ENCODE peak calls at places on chromosomes 12 and 14, in six cellular contexts. D, L, W, J, Q and O are unnamed samples.

GRCh38 chr12:31118347-31118830 is 44.7 kb downstream of the DDX11 start:
- DNase-seq in D (peak), L (no peak), W (peak), J (no peak), Q (peak), O (no peak)

GRCh38 chr12:103751171-103751570 is 89.9 kb downstream of the NT5DC3 start:
- DNase-seq in D (no peak), L (no peak), W (no peak), J (no peak), Q (no peak), O (peak)

GRCh38 chr12:24754690-24755638 is 193.9 kb downstream of the BCAT1 start:
- DNase-seq in D (no peak), L (no peak), W (no peak), J (peak), Q (no peak), O (no peak)

GRCh38 chr12:130708648-130709047 is 7.5 kb downstream of the RIMBP2 start:
- DNase-seq in D (no peak), L (no peak), W (no peak), J (no peak), Q (no peak), O (no peak)

GRCh38 chr12:68250454-68250853 is 3.0 kb downstream of the IL22 start:
- DNase-seq in D (no peak), L (no peak), W (no peak), J (no peak), Q (no peak), O (no peak)

GRCh38 chr14:91380610-91381371 is 36.8 kb downstream of the CCDC88C start:
- DNase-seq in D (no peak), L (peak), W (no peak), J (no peak), Q (no peak), O (no peak)

GRCh38 chr12:46472893-46473633 is 100.5 kb upstream of the SLC38A2 start:
- DNase-seq in D (no peak), L (no peak), W (no peak), J (no peak), Q (no peak), O (no peak)

GRCh38 chr12:105041186-105041585 is 43.1 kb downstream of the ALDH1L2 start:
- DNase-seq in D (no peak), L (no peak), W (no peak), J (no peak), Q (no peak), O (no peak)

GRCh38 chr14:98957211-98958047 is 314.6 kb downstream of the BCL11B start:
- DNase-seq in D (peak), L (peak), W (no peak), J (no peak), Q (no peak), O (no peak)

GRCh38 chr12:2101359-2101758 is 48.6 kb downstream of the CACNA1C start:
- DNase-seq in D (no peak), L (no peak), W (no peak), J (no peak), Q (no peak), O (no peak)

GRCh38 chr12:88400302-88400701 is 180.0 kb downstream of the KITLG start:
- DNase-seq in D (no peak), L (no peak), W (no peak), J (no peak), Q (no peak), O (no peak)

GRCh38 chr12:32043928-32044549 is 62.6 kb upstream of the BICD1 start:
- DNase-seq in D (no peak), L (no peak), W (no peak), J (no peak), Q (no peak), O (no peak)

GRCh38 chr12:2555487-2556082 is 239.2 kb upstream of the FKBP4 start:
- DNase-seq in D (no peak), L (no peak), W (no peak), J (no peak), Q (no peak), O (no peak)

GRCh38 chr12:131773582-131774221 is 54.5 kb upstream of the MMP17 start:
- DNase-seq in D (no peak), L (peak), W (peak), J (no peak), Q (peak), O (no peak)

GRCh38 chr14:94447986-94448808 is 4.4 kb downstream of the SERPINA11 start:
- DNase-seq in D (no peak), L (no peak), W (no peak), J (no peak), Q (no peak), O (no peak)

GRCh38 chr14:77124345-77125274 is 17.0 kb downstream of the ZDHHC22 start:
- DNase-seq in D (no peak), L (peak), W (peak), J (no peak), Q (peak), O (peak)

GRCh38 chr12:728781-729180 is 23.6 kb upstream of the WNK1 start:
- DNase-seq in D (no peak), L (no peak), W (no peak), J (no peak), Q (no peak), O (no peak)

GRCh38 chr14:61581340-61581739 is 114.0 kb upstream of the HIF1A start:
- DNase-seq in D (no peak), L (no peak), W (no peak), J (no peak), Q (no peak), O (no peak)

GRCh38 chr14:75389679-75390078 is 38.1 kb upstream of the JDP2 start:
- DNase-seq in D (no peak), L (no peak), W (no peak), J (peak), Q (no peak), O (no peak)

GRCh38 chr12:124914392-124915248 is at the start of gene UBC:
- DNase-seq in D (peak), L (peak), W (peak), J (no peak), Q (peak), O (peak)

GRCh38 chr12:47734725-47735480 is 9.6 kb upstream of the ENDOU start:
- DNase-seq in D (no peak), L (no peak), W (no peak), J (no peak), Q (peak), O (peak)

DNA sequence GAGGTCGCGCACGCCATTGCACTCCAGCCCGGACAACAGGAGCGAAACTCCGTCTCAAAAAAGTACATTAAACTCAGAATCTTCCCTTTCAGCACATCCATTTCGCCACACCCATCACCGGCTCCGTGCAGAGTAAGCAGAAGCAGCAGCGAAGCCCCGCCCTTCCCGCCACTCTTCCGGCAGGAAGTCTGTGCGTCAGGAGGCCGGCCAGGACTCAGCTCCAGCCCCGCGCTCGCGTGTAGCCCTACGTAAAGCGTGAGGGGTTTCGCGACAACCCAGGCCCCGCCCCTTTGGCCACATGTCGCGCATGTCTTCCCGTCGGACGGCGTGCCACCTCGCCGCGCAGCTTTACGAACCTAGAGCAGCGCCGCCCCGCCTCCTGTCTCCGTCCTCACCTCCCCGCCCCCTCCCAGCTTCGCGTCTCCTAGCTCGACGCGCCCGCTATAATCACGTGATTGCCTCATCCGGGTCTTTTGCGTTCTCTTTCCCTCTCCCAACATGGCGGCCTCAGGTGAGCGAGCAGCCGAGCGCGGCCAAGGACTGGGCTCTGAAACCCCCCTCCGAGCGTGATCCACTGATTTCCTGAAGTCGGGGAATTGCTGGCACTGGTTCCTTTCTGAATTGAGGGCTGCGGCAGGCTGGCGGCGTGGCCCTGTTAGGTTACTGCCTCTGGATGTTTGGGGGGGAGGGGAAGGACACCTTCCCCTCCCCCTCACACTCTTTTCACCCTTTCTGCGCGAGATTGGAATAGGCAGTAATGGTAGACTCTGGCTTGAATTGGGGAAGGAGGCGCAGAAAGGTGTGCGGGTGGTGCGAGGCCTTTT is at the start of gene EIF4B:
- DNase-seq in D (peak), L (peak), W (peak), J (peak), Q (peak), O (peak)
- TF ChIP-seq CTCF in D (no peak), L (no peak), W (no peak), J (no peak), Q (no peak), O (no peak)

GRCh38 chr12:50888666-50889065 is 45.9 kb downstream of the TMPRSS12 start:
- DNase-seq in D (no peak), L (no peak), W (no peak), J (no peak), Q (no peak), O (no peak)
- TF ChIP-seq CTCF in D (no peak), L (no peak), W (no peak), J (no peak), Q (no peak), O (no peak)

DNA sequence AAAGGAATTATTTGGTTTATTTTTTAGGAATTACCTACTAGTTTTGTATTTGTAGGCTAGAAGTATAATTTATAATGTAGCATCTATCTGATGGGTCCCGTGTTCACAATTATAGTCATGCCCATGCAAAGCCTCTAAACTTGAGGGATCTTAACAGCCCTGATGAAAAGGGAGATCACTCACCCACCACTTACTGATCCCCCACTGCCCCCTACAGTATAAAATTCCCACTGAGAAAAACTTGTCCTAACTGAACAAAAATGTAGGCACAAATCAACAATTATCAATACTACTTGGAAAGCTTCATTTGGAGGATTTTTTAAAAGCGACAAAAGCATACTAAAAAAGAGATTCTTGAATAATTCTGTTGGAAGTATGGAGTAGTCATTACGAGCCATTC is 21.0 kb downstream of the WIF1 start:
- DNase-seq in D (no peak), L (no peak), W (no peak), J (no peak), Q (no peak), O (peak)
- TF ChIP-seq CTCF in D (no peak), L (no peak), W (no peak), J (no peak), Q (peak), O (peak)

GRCh38 chr12:80359703-80360102 is 84.3 kb upstream of the PTPRQ start:
- DNase-seq in D (no peak), L (no peak), W (no peak), J (no peak), Q (no peak), O (no peak)

GRCh38 chr12:80352476-80352875 is 91.6 kb upstream of the PTPRQ start:
- DNase-seq in D (no peak), L (no peak), W (no peak), J (no peak), Q (no peak), O (no peak)

GRCh38 chr12:80353254-80353653 is 90.8 kb upstream of the PTPRQ start:
- DNase-seq in D (no peak), L (no peak), W (no peak), J (peak), Q (no peak), O (no peak)

GRCh38 chr12:80356092-80356491 is 87.9 kb upstream of the PTPRQ start:
- DNase-seq in D (no peak), L (no peak), W (no peak), J (no peak), Q (no peak), O (no peak)
- TF ChIP-seq CTCF in D (no peak), L (no peak), W (no peak), J (no peak), Q (no peak), O (no peak)

GRCh38 chr12:58588771-58589170 is 331.5 kb downstream of the LRIG3 start:
- DNase-seq in D (no peak), L (no peak), W (no peak), J (no peak), Q (no peak), O (no peak)
- TF ChIP-seq CTCF in D (no peak), L (no peak), W (no peak), J (no peak), Q (no peak), O (no peak)

GRCh38 chr12:29901585-29901984 is 117.8 kb upstream of the TMTC1 start:
- DNase-seq in D (no peak), L (no peak), W (no peak), J (no peak), Q (peak), O (no peak)
- TF ChIP-seq CTCF in D (no peak), L (no peak), W (no peak), J (no peak), Q (peak), O (no peak)

DNA sequence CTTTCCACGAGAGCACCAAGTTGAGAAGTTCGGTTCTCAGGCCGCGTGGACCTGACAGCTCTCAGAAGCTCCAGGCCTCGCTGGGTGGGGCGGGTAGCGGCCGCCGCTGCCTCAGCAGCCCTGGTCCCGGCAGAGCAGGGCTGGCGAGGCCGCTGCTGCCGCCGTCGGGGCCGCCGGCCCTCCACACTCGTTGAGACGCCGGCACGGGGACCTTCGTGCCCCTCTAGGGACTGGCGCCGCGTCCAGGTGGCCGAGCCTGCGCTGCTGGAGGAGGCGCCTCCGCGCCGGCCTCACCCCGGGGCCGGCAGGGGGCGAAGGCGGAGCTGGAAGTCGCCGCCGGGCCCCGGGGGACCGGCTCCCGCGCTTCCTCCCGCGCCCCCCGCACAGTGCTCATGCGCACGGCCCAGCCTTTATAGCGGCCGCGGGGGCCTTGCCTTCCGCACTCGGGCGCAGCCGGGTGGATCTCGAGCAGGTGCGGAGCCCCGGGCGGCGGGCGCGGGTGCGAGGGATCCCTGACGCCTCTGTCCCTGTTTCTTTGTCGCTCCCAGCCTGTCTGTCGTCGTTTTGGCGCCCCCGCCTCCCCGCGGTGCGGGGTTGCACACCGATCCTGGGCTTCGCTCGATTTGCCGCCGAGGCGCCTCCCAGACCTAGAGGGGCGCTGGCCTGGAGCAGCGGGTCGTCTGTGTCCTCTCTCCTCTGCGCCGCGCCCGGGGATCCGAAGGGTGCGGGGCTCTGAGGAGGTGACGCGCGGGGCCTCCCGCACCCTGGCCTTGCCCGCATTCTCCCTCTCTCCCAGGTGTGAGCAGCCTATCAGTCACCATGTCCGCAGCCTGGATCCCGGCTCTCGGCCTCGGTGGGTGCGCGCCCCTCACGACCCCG is at the start of gene COCH:
- DNase-seq in D (no peak), L (peak), W (peak), J (no peak), Q (peak), O (peak)
- TF ChIP-seq CTCF in D (peak), L (peak), W (peak), J (no peak), Q (peak), O (peak)